ENCODE peak calls at places on chromosomes 11 and 22, in ten cellular contexts. M is A549; C is activated naive CD4-positive, alpha-beta T cell; V is NAMALWA; D is A673; L is mammary epithelial cell; N is foreskin keratinocyte; X is iPS-NIHi11; Q is WTC11; Y is stimulated activated CD4-positive, alpha-beta T cell treated with anti-CD3 and anti-CD28 coated beads, Interleukin-1b, Interleukin-23, amount 100 ng/mL, for 1 hour. O is an unnamed sample.

GRCh38 chr11:68412593-68413475 is 47.7 kb upstream of the PPP6R3 start:
- DNase-seq in D (no peak), N (no peak), C (no peak), V (no peak), Q (no peak), X (no peak), Y (no peak), L (no peak), M (no peak), O (no peak)

GRCh38 chr22:44129614-44129976 is 51.1 kb upstream of the PARVG start:
- DNase-seq in L (peak), M (no peak), X (no peak), Q (no peak), C (no peak), N (peak), Y (no peak), V (no peak), D (no peak), O (no peak)

GRCh38 chr11:61369372-61370348 is 7.5 kb downstream of the TMEM138 start:
- DNase-seq in L (peak), Y (no peak), M (no peak), C (no peak), X (no peak), V (no peak), N (peak), D (no peak), Q (no peak), O (no peak)

GRCh38 chr22:37657590-37658132 is 862 bp upstream of the PDXP start:
- DNase-seq in C (no peak), V (no peak), N (no peak), M (no peak), Q (no peak), D (no peak), X (peak), Y (no peak), L (peak), O (no peak)

GRCh38 chr11:3021125-3021524 is 29.0 kb upstream of the NAP1L4 start:
- DNase-seq in X (peak), N (no peak), C (peak), Q (peak), M (peak), Y (no peak), D (peak), L (peak), V (peak), O (no peak)

GRCh38 chr11:76838422-76839068 is 22.2 kb upstream of the ACER3 start:
- DNase-seq in Y (no peak), N (no peak), C (no peak), L (no peak), V (no peak), M (peak), D (peak), X (peak), Q (peak), O (no peak)

GRCh38 chr11:4393209-4394196 is at the start of gene TRIM21:
- DNase-seq in X (peak), N (peak), Q (peak), Y (peak), D (peak), V (peak), C (peak), M (peak), L (peak), O (peak)

GRCh38 chr11:109423114-109423859 is 1.3 kb downstream of the C11orf87 start:
- DNase-seq in X (peak), N (no peak), C (no peak), V (no peak), Y (no peak), D (no peak), M (no peak), L (peak), Q (peak), O (no peak)

GRCh38 chr22:43313497-43314474 is 29.4 kb downstream of the SCUBE1 start:
- DNase-seq in V (no peak), L (no peak), Q (no peak), N (no peak), Y (no peak), X (no peak), C (no peak), D (peak), M (no peak), O (no peak)

GRCh38 chr11:94151903-94152677 is 23.4 kb downstream of the PANX1 start:
- DNase-seq in X (peak), V (no peak), Y (no peak), L (peak), D (peak), C (no peak), N (peak), M (peak), Q (no peak), O (no peak)

O was measured in NCI-H2107.